ENCODE peak calls at places on chromosome 3, in seven cellular contexts. Q is myocyte, W is colonic mucosa, L is HL-60, J is NCI-H1092 treated with DMSO at 0.1 percent for 48 hours, X is MM.1S, F is A549. T is an unnamed sample.

GRCh38 chr3:123396171-123397049 is 52.5 kb downstream of the ADCY5 start:
- DNase-seq in X (no peak), Q (no peak), L (no peak), J (no peak), F (no peak), W (no peak), T (no peak)

GRCh38 chr3:181855825-181856224 is 144.1 kb downstream of the SOX2 start:
- DNase-seq in X (peak; percentile 16), W (no peak), Q (no peak), L (no peak), J (no peak), F (no peak), T (no peak)

GRCh38 chr3:170278632-170279031 is 56.4 kb downstream of the PRKCI start:
- DNase-seq in W (peak; percentile 29), L (no peak), J (peak; percentile 8), F (no peak), Q (no peak), X (no peak), T (no peak)

GRCh38 chr3:9681723-9682081 is 21.9 kb upstream of the CPNE9 start:
- DNase-seq in W (peak; percentile 45), X (no peak), J (no peak), L (no peak), Q (no peak), F (no peak), T (no peak)

GRCh38 chr3:129577925-129578742 is 28.3 kb downstream of the PLXND1 start:
- DNase-seq in W (no peak), J (no peak), L (peak; percentile 80), F (no peak), X (no peak), Q (peak; percentile 37), T (peak; percentile 92)

GRCh38 chr3:42637001-42637400 is 16.5 kb upstream of the ZBTB47 start:
- DNase-seq in Q (no peak), W (no peak), X (no peak), J (no peak), F (no peak), L (no peak), T (no peak)

GRCh38 chr3:41301548-41301947 is 102.2 kb downstream of the CTNNB1 start:
- DNase-seq in W (no peak), J (no peak), X (no peak), Q (no peak), L (no peak), F (no peak), T (no peak)

GRCh38 chr3:128269796-128270195 is 116.5 kb downstream of the EEFSEC start:
- DNase-seq in W (no peak), J (no peak), L (no peak), X (no peak), Q (no peak), F (no peak), T (no peak)

GRCh38 chr3:35505181-35505580 is 134.1 kb upstream of the ARPP21 start:
- DNase-seq in X (no peak), W (no peak), L (no peak), Q (peak; percentile 69), F (no peak), J (no peak), T (no peak)

GRCh38 chr3:156781310-156782230 is 44.6 kb upstream of the LEKR1 start:
- DNase-seq in L (no peak), Q (no peak), X (no peak), W (peak; percentile 19), F (peak; percentile 75), J (no peak), T (no peak)

GRCh38 chr3:54604495-54604894 is 323.4 kb downstream of the LRTM1 start:
- DNase-seq in W (no peak), Q (no peak), X (no peak), J (no peak), F (no peak), L (no peak), T (no peak)

GRCh38 chr3:167859610-167860009 is 124.1 kb downstream of the SERPINI1 start:
- DNase-seq in W (no peak), L (no peak), Q (no peak), J (no peak), X (no peak), F (no peak), T (no peak)

GRCh38 chr3:188152660-188153497 is 1.1 kb upstream of the LPP start:
- DNase-seq in Q (peak; percentile 66), J (no peak), X (no peak), F (peak; percentile 16), L (peak; percentile 10), W (peak; percentile 76), T (peak; percentile 23)